ENCODE peak calls at places on chromosomes 5 and 9, in seven cellular contexts. One of them, this sample, is unnamed.
A peak's percentile ranks its signal among the peaks of the same experiment; 100 is the strongest.

GRCh38 chr9:79302569-79302968 is 269.2 kb upstream of the TLE4 start:
- DNase-seq in WERI-Rb-1: no peak
- DNase-seq in H9: no peak
- DNase-seq in heart right ventricle: no peak
- DNase-seq in A673: no peak
- DNase-seq in CD8-positive, alpha-beta T cell: no peak
- DNase-seq in astrocyte: no peak
- DNase-seq in this sample: no peak

GRCh38 chr9:76115396-76115795 is 224.9 kb downstream of the PCSK5 start:
- DNase-seq in WERI-Rb-1: no peak
- DNase-seq in H9: no peak
- DNase-seq in heart right ventricle: no peak
- DNase-seq in A673: no peak
- DNase-seq in CD8-positive, alpha-beta T cell: no peak
- DNase-seq in astrocyte: peak; percentile 40
- DNase-seq in this sample: no peak

GRCh38 chr5:154782812-154783592 is 27.8 kb downstream of the LARP1 start:
- DNase-seq in WERI-Rb-1: no peak
- DNase-seq in H9: no peak
- DNase-seq in heart right ventricle: no peak
- DNase-seq in A673: no peak
- DNase-seq in CD8-positive, alpha-beta T cell: no peak
- DNase-seq in astrocyte: no peak
- DNase-seq in this sample: no peak

GRCh38 chr5:56848206-56848605 is 32.9 kb downstream of the MAP3K1 start:
- DNase-seq in WERI-Rb-1: no peak
- DNase-seq in H9: no peak
- DNase-seq in heart right ventricle: no peak
- DNase-seq in A673: no peak
- DNase-seq in CD8-positive, alpha-beta T cell: no peak
- DNase-seq in astrocyte: no peak
- DNase-seq in this sample: no peak

GRCh38 chr9:92377904-92378303 is 26.5 kb downstream of the OGN start:
- DNase-seq in WERI-Rb-1: no peak
- DNase-seq in H9: no peak
- DNase-seq in heart right ventricle: no peak
- DNase-seq in A673: no peak
- DNase-seq in CD8-positive, alpha-beta T cell: no peak
- DNase-seq in astrocyte: no peak
- DNase-seq in this sample: no peak

GRCh38 chr9:131006601-131007000 is 2.4 kb upstream of the LAMC3 start:
- DNase-seq in WERI-Rb-1: no peak
- DNase-seq in H9: no peak
- DNase-seq in heart right ventricle: no peak
- DNase-seq in A673: no peak
- DNase-seq in CD8-positive, alpha-beta T cell: no peak
- DNase-seq in astrocyte: peak; percentile 51
- DNase-seq in this sample: no peak

GRCh38 chr5:59562756-59563389 is 330.7 kb downstream of the PDE4D start:
- DNase-seq in WERI-Rb-1: no peak
- DNase-seq in H9: peak; percentile 55
- DNase-seq in heart right ventricle: no peak
- DNase-seq in A673: no peak
- DNase-seq in CD8-positive, alpha-beta T cell: peak; percentile 5
- DNase-seq in astrocyte: peak; percentile 76
- DNase-seq in this sample: no peak

GRCh38 chr9:33649463-33649862 is 125.4 kb downstream of the ANKRD18B start:
- DNase-seq in WERI-Rb-1: no peak
- DNase-seq in H9: no peak
- DNase-seq in heart right ventricle: no peak
- DNase-seq in A673: no peak
- DNase-seq in CD8-positive, alpha-beta T cell: no peak
- DNase-seq in astrocyte: no peak
- DNase-seq in this sample: no peak

GRCh38 chr9:121838757-121839669 is 187.6 kb downstream of the DAB2IP start:
- DNase-seq in WERI-Rb-1: peak; percentile 77
- DNase-seq in H9: no peak
- DNase-seq in heart right ventricle: no peak
- DNase-seq in A673: peak; percentile 21
- DNase-seq in CD8-positive, alpha-beta T cell: no peak
- DNase-seq in astrocyte: no peak
- DNase-seq in this sample: no peak

GRCh38 chr5:119070578-119070827 is 384 bp upstream of the DMXL1 start:
- DNase-seq in WERI-Rb-1: no peak
- DNase-seq in H9: no peak
- DNase-seq in heart right ventricle: no peak
- DNase-seq in A673: no peak
- DNase-seq in CD8-positive, alpha-beta T cell: no peak
- DNase-seq in astrocyte: no peak
- DNase-seq in this sample: no peak

GRCh38 chr9:116653580-116654355 is 33.3 kb upstream of the TRIM32 start:
- DNase-seq in WERI-Rb-1: no peak
- DNase-seq in H9: no peak
- DNase-seq in heart right ventricle: no peak
- DNase-seq in A673: no peak
- DNase-seq in CD8-positive, alpha-beta T cell: no peak
- DNase-seq in astrocyte: no peak
- DNase-seq in this sample: no peak

GRCh38 chr5:141421489-141421855 is 621 bp downstream of the PCDHGA11 start:
- DNase-seq in WERI-Rb-1: no peak
- DNase-seq in H9: no peak
- DNase-seq in heart right ventricle: no peak
- DNase-seq in A673: peak; percentile 45
- DNase-seq in CD8-positive, alpha-beta T cell: no peak
- DNase-seq in astrocyte: no peak
- DNase-seq in this sample: no peak
- H3K9me3 ChIP-seq in WERI-Rb-1: peaks cover 25% of the 10 kb centered on the region
- H3K9me3 ChIP-seq in H9: peaks cover 13% of the 10 kb centered on the region
- H3K9me3 ChIP-seq in heart right ventricle: peaks cover 100% of the 10 kb centered on the region
- H3K9me3 ChIP-seq in A673: peaks cover 95% of the 10 kb centered on the region
- H3K9me3 ChIP-seq in CD8-positive, alpha-beta T cell: peaks cover 9% of the 10 kb centered on the region
- H3K9me3 ChIP-seq in astrocyte: peaks cover 54% of the 10 kb centered on the region
- H3K9me3 ChIP-seq in this sample: no peaks in the 10 kb centered on the region

GRCh38 chr5:179994622-179995323 is 76.8 kb downstream of the RNF130 start:
- DNase-seq in WERI-Rb-1: no peak
- DNase-seq in H9: no peak
- DNase-seq in heart right ventricle: no peak
- DNase-seq in A673: no peak
- DNase-seq in CD8-positive, alpha-beta T cell: no peak
- DNase-seq in astrocyte: no peak
- DNase-seq in this sample: no peak
- H3K9me3 ChIP-seq in WERI-Rb-1: no peaks in the 10 kb centered on the region
- H3K9me3 ChIP-seq in H9: peaks cover 4% of the 10 kb centered on the region
- H3K9me3 ChIP-seq in heart right ventricle: peaks cover 17% of the 10 kb centered on the region
- H3K9me3 ChIP-seq in A673: no peaks in the 10 kb centered on the region
- H3K9me3 ChIP-seq in CD8-positive, alpha-beta T cell: no peaks in the 10 kb centered on the region
- H3K9me3 ChIP-seq in astrocyte: peaks cover 3% of the 10 kb centered on the region
- H3K9me3 ChIP-seq in this sample: peaks cover 2% of the 10 kb centered on the region

DNA sequence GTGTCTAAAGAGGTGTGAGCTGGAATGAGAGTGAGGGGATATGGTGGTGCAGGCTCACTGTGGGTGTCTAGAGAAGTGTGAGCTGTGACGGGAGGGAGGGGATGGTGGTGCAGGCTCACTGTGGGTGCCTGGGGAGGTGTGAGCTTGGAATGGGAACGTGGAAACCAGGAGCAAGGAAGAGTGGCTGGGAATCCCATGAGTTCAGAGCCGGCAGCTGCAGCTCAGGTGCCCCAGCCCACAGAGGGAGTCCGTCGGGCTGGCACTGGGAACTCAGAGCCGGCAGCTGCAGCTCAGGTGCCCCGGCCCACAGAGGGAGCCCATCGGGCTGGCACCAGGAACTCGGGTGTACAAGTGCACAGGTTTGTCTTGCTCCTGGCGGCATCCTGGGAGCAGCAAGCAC is 45.6 kb downstream of the IRX2 start:
- DNase-seq in WERI-Rb-1: peak; percentile 1
- DNase-seq in H9: no peak
- DNase-seq in heart right ventricle: no peak
- DNase-seq in A673: no peak
- DNase-seq in CD8-positive, alpha-beta T cell: no peak
- DNase-seq in astrocyte: no peak
- DNase-seq in this sample: no peak
- H3K9me3 ChIP-seq in WERI-Rb-1: no peaks in the 10 kb centered on the region
- H3K9me3 ChIP-seq in H9: no peaks in the 10 kb centered on the region
- H3K9me3 ChIP-seq in heart right ventricle: no peaks in the 10 kb centered on the region
- H3K9me3 ChIP-seq in A673: peaks cover 31% of the 10 kb centered on the region
- H3K9me3 ChIP-seq in CD8-positive, alpha-beta T cell: no peaks in the 10 kb centered on the region
- H3K9me3 ChIP-seq in astrocyte: no peaks in the 10 kb centered on the region
- H3K9me3 ChIP-seq in this sample: no peaks in the 10 kb centered on the region

GRCh38 chr5:165928971-165929370 is 2362.5 kb upstream of the WWC1 start:
- DNase-seq in WERI-Rb-1: no peak
- DNase-seq in H9: no peak
- DNase-seq in heart right ventricle: no peak
- DNase-seq in A673: no peak
- DNase-seq in CD8-positive, alpha-beta T cell: no peak
- DNase-seq in astrocyte: no peak
- DNase-seq in this sample: no peak
- H3K9me3 ChIP-seq in WERI-Rb-1: peaks cover 2% of the 10 kb centered on the region
- H3K9me3 ChIP-seq in H9: no peaks in the 10 kb centered on the region
- H3K9me3 ChIP-seq in heart right ventricle: peaks cover 8% of the 10 kb centered on the region
- H3K9me3 ChIP-seq in A673: no peaks in the 10 kb centered on the region
- H3K9me3 ChIP-seq in CD8-positive, alpha-beta T cell: no peaks in the 10 kb centered on the region
- H3K9me3 ChIP-seq in astrocyte: no peaks in the 10 kb centered on the region
- H3K9me3 ChIP-seq in this sample: peaks cover 5% of the 10 kb centered on the region

GRCh38 chr9:137349471-137350033 is 47.5 kb upstream of the NRARP start:
- DNase-seq in WERI-Rb-1: no peak
- DNase-seq in H9: no peak
- DNase-seq in heart right ventricle: no peak
- DNase-seq in A673: no peak
- DNase-seq in CD8-positive, alpha-beta T cell: no peak
- DNase-seq in astrocyte: no peak
- DNase-seq in this sample: no peak
- H3K9me3 ChIP-seq in WERI-Rb-1: no peaks in the 10 kb centered on the region
- H3K9me3 ChIP-seq in H9: peaks cover 6% of the 10 kb centered on the region
- H3K9me3 ChIP-seq in heart right ventricle: peaks cover 15% of the 10 kb centered on the region
- H3K9me3 ChIP-seq in A673: no peaks in the 10 kb centered on the region
- H3K9me3 ChIP-seq in CD8-positive, alpha-beta T cell: no peaks in the 10 kb centered on the region
- H3K9me3 ChIP-seq in astrocyte: peaks cover 7% of the 10 kb centered on the region
- H3K9me3 ChIP-seq in this sample: no peaks in the 10 kb centered on the region

GRCh38 chr5:179079165-179079987 is 19.2 kb downstream of the ZNF354C start:
- DNase-seq in WERI-Rb-1: no peak
- DNase-seq in H9: no peak
- DNase-seq in heart right ventricle: no peak
- DNase-seq in A673: no peak
- DNase-seq in CD8-positive, alpha-beta T cell: no peak
- DNase-seq in astrocyte: no peak
- DNase-seq in this sample: no peak
- H3K9me3 ChIP-seq in WERI-Rb-1: peaks cover 11% of the 10 kb centered on the region
- H3K9me3 ChIP-seq in H9: peaks cover 90% of the 10 kb centered on the region
- H3K9me3 ChIP-seq in heart right ventricle: peaks cover 100% of the 10 kb centered on the region
- H3K9me3 ChIP-seq in A673: peaks cover 85% of the 10 kb centered on the region
- H3K9me3 ChIP-seq in CD8-positive, alpha-beta T cell: peaks cover 66% of the 10 kb centered on the region
- H3K9me3 ChIP-seq in astrocyte: peaks cover 54% of the 10 kb centered on the region
- H3K9me3 ChIP-seq in this sample: peaks cover 9% of the 10 kb centered on the region

GRCh38 chr5:34542818-34543217 is 113.3 kb upstream of the RAI14 start:
- DNase-seq in WERI-Rb-1: no peak
- DNase-seq in H9: no peak
- DNase-seq in heart right ventricle: no peak
- DNase-seq in A673: no peak
- DNase-seq in CD8-positive, alpha-beta T cell: no peak
- DNase-seq in astrocyte: no peak
- DNase-seq in this sample: no peak
- H3K9me3 ChIP-seq in WERI-Rb-1: peaks cover 16% of the 10 kb centered on the region
- H3K9me3 ChIP-seq in H9: peaks cover 39% of the 10 kb centered on the region
- H3K9me3 ChIP-seq in heart right ventricle: peaks cover 28% of the 10 kb centered on the region
- H3K9me3 ChIP-seq in A673: no peaks in the 10 kb centered on the region
- H3K9me3 ChIP-seq in CD8-positive, alpha-beta T cell: peaks cover 6% of the 10 kb centered on the region
- H3K9me3 ChIP-seq in astrocyte: peaks cover 7% of the 10 kb centered on the region
- H3K9me3 ChIP-seq in this sample: no peaks in the 10 kb centered on the region

GRCh38 chr9:7186175-7186574 is 428.4 kb downstream of the KDM4C start:
- DNase-seq in WERI-Rb-1: no peak
- DNase-seq in H9: peak; percentile 60
- DNase-seq in heart right ventricle: no peak
- DNase-seq in A673: peak; percentile 18
- DNase-seq in CD8-positive, alpha-beta T cell: no peak
- DNase-seq in astrocyte: no peak
- DNase-seq in this sample: no peak

GRCh38 chr9:7180247-7180646 is 422.5 kb downstream of the KDM4C start:
- DNase-seq in WERI-Rb-1: no peak
- DNase-seq in H9: no peak
- DNase-seq in heart right ventricle: no peak
- DNase-seq in A673: no peak
- DNase-seq in CD8-positive, alpha-beta T cell: no peak
- DNase-seq in astrocyte: no peak
- DNase-seq in this sample: no peak

DNA sequence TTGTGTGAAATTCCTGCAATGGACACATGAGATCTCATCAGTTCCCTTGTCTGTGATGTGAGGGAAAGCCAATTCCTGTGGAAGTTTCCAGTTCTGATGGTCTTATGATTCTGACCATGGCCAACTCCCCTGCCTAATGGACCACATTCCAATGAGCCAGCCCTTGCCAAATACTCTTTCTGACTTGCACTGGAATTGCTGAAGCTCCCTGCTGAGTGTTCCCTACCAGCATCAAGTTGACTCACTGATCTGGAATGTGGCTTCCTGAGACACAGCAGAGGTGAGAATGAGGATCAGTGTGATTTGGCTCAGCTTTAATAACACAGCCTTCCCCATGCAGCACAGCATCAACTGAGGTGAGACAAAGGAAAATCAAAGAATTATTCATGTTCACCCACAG is 427.8 kb downstream of the KDM4C start:
- DNase-seq in WERI-Rb-1: no peak
- DNase-seq in H9: peak; percentile 79
- DNase-seq in heart right ventricle: no peak
- DNase-seq in A673: peak; percentile 69
- DNase-seq in CD8-positive, alpha-beta T cell: no peak
- DNase-seq in astrocyte: peak; percentile 94
- DNase-seq in this sample: no peak
- H3K9me3 ChIP-seq in WERI-Rb-1: no peaks in the 10 kb centered on the region
- H3K9me3 ChIP-seq in H9: no peaks in the 10 kb centered on the region
- H3K9me3 ChIP-seq in heart right ventricle: peaks cover 26% of the 10 kb centered on the region
- H3K9me3 ChIP-seq in A673: peaks cover 3% of the 10 kb centered on the region
- H3K9me3 ChIP-seq in CD8-positive, alpha-beta T cell: no peaks in the 10 kb centered on the region
- H3K9me3 ChIP-seq in astrocyte: peaks cover 7% of the 10 kb centered on the region
- H3K9me3 ChIP-seq in this sample: no peaks in the 10 kb centered on the region